ENCODE peak calls at places on chromosome 1, in seven cellular contexts. One of them, this sample, is unnamed. For H3K4me1, the result is how much of the 10 kb centered on the place peaks cover.

GRCh38 chr1:207072241-207072640 is 16.4 kb upstream of the C4BPB start:
- DNase-seq in prostate gland: no peak
- DNase-seq in transverse colon: no peak
- DNase-seq in HCT116: no peak
- DNase-seq in GM23338: no peak
- DNase-seq in stomach: no peak
- DNase-seq in GM12878: no peak
- DNase-seq in this sample: no peak

GRCh38 chr1:7749126-7749525 is 22.0 kb upstream of the VAMP3 start:
- DNase-seq in transverse colon: no peak
- DNase-seq in stomach: no peak
- DNase-seq in HCT116: no peak
- DNase-seq in GM12878: no peak
- DNase-seq in GM23338: no peak
- DNase-seq in prostate gland: no peak
- DNase-seq in this sample: no peak

GRCh38 chr1:182803846-182804245 is 14.3 kb downstream of the NPL start:
- DNase-seq in GM12878: no peak
- DNase-seq in stomach: no peak
- DNase-seq in prostate gland: no peak
- DNase-seq in GM23338: no peak
- DNase-seq in transverse colon: no peak
- DNase-seq in HCT116: no peak
- DNase-seq in this sample: no peak

GRCh38 chr1:174248041-174248440 is 88.7 kb downstream of the RABGAP1L start:
- DNase-seq in GM23338: no peak
- DNase-seq in GM12878: no peak
- DNase-seq in HCT116: no peak
- DNase-seq in stomach: no peak
- DNase-seq in prostate gland: no peak
- DNase-seq in transverse colon: no peak
- DNase-seq in this sample: no peak

GRCh38 chr1:200041337-200042118 is 14.0 kb downstream of the NR5A2 start:
- DNase-seq in prostate gland: no peak
- DNase-seq in transverse colon: no peak
- DNase-seq in GM12878: no peak
- DNase-seq in HCT116: no peak
- DNase-seq in stomach: no peak
- DNase-seq in GM23338: peak
- DNase-seq in this sample: no peak

GRCh38 chr1:206608108-206608698 is 4.1 kb downstream of the EIF2D start:
- DNase-seq in GM23338: peak
- DNase-seq in prostate gland: no peak
- DNase-seq in stomach: peak
- DNase-seq in GM12878: no peak
- DNase-seq in HCT116: peak
- DNase-seq in transverse colon: peak
- DNase-seq in this sample: no peak

GRCh38 chr1:225435487-225435886 is 7.6 kb upstream of the LBR start:
- DNase-seq in stomach: no peak
- DNase-seq in HCT116: no peak
- DNase-seq in GM23338: no peak
- DNase-seq in prostate gland: no peak
- DNase-seq in GM12878: no peak
- DNase-seq in transverse colon: no peak
- DNase-seq in this sample: no peak

GRCh38 chr1:108512239-108513071 is 47.4 kb upstream of the EEIG2 start:
- DNase-seq in GM23338: peak
- DNase-seq in GM12878: no peak
- DNase-seq in stomach: no peak
- DNase-seq in transverse colon: no peak
- DNase-seq in HCT116: peak
- DNase-seq in prostate gland: no peak
- DNase-seq in this sample: no peak

GRCh38 chr1:212981025-212981495 is 30.7 kb downstream of the VASH2 start:
- DNase-seq in HCT116: no peak
- DNase-seq in transverse colon: no peak
- DNase-seq in prostate gland: peak
- DNase-seq in GM12878: no peak
- DNase-seq in GM23338: peak
- DNase-seq in stomach: peak
- DNase-seq in this sample: no peak

GRCh38 chr1:229431270-229432115 is 2.4 kb downstream of the ACTA1 start:
- DNase-seq in HCT116: no peak
- DNase-seq in prostate gland: no peak
- DNase-seq in stomach: no peak
- DNase-seq in transverse colon: no peak
- DNase-seq in GM12878: no peak
- DNase-seq in GM23338: peak
- DNase-seq in this sample: no peak

GRCh38 chr1:203408485-203409229 is 57.7 kb upstream of the FMOD start:
- DNase-seq in transverse colon: peak
- DNase-seq in GM23338: no peak
- DNase-seq in HCT116: no peak
- DNase-seq in prostate gland: peak
- DNase-seq in stomach: peak
- DNase-seq in GM12878: no peak
- DNase-seq in this sample: no peak

GRCh38 chr1:188237573-188238353 is 1409.0 kb downstream of the PLA2G4A start:
- DNase-seq in stomach: no peak
- DNase-seq in GM23338: no peak
- DNase-seq in prostate gland: no peak
- DNase-seq in GM12878: no peak
- DNase-seq in HCT116: peak
- DNase-seq in transverse colon: no peak
- DNase-seq in this sample: peak

GRCh38 chr1:6440198-6441126 is 15.9 kb downstream of the ESPN start:
- DNase-seq in HCT116: no peak
- DNase-seq in GM23338: peak
- DNase-seq in transverse colon: peak
- DNase-seq in GM12878: no peak
- DNase-seq in prostate gland: peak
- DNase-seq in stomach: peak
- DNase-seq in this sample: no peak

GRCh38 chr1:62333431-62333830 is 14.2 kb upstream of the KANK4 start:
- DNase-seq in GM23338: no peak
- DNase-seq in stomach: no peak
- DNase-seq in prostate gland: no peak
- DNase-seq in GM12878: no peak
- DNase-seq in HCT116: peak
- DNase-seq in transverse colon: no peak
- DNase-seq in this sample: no peak

GRCh38 chr1:167648978-167649752 is 19.1 kb downstream of the RCSD1 start:
- DNase-seq in GM23338: peak
- DNase-seq in GM12878: no peak
- DNase-seq in stomach: no peak
- DNase-seq in prostate gland: no peak
- DNase-seq in HCT116: no peak
- DNase-seq in transverse colon: no peak
- DNase-seq in this sample: no peak

GRCh38 chr1:57192256-57192655 is 226.4 kb upstream of the C8B start:
- DNase-seq in transverse colon: no peak
- DNase-seq in HCT116: no peak
- DNase-seq in GM23338: no peak
- DNase-seq in prostate gland: no peak
- DNase-seq in stomach: no peak
- DNase-seq in GM12878: no peak
- DNase-seq in this sample: no peak

GRCh38 chr1:61931587-61932279 is 189.5 kb downstream of the PATJ start:
- DNase-seq in prostate gland: no peak
- DNase-seq in GM12878: no peak
- DNase-seq in stomach: no peak
- DNase-seq in GM23338: no peak
- DNase-seq in transverse colon: no peak
- DNase-seq in HCT116: no peak
- DNase-seq in this sample: no peak

DNA sequence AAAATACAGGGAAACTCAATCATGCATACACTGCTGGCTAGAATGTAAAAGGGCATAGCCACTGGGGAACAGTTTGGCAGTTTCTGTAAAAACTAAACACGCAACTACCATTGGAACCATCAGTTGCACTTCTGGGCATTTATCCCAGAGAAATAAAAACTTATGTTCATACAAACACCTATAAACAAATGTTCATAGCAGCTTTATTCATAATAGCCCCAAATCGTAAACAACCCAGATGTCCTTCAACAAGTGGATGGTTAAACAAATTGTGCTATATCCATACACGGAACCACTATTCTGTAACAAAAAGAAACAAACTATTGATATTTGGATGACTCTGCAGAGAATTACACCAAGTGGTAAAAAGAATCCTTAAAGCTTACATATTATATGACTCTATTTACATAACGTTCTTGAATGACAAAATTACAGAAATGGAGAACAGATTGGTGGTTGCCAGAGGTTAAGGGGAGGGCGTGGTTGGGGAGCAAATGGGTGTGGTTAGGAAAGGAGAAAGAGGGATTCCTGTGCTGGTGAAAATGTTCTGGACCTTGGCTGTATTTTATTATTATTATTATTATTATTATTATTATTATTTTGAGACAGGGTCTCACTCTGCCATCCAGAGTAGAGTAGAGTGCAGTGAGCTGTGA is 22.7 kb downstream of the LACTBL1 start:
- DNase-seq in stomach: no peak
- DNase-seq in prostate gland: no peak
- DNase-seq in GM23338: no peak
- DNase-seq in HCT116: no peak
- DNase-seq in transverse colon: no peak
- DNase-seq in GM12878: no peak
- DNase-seq in this sample: no peak
- H3K4me3 ChIP-seq in stomach: no peak
- H3K4me3 ChIP-seq in prostate gland: no peak
- H3K4me3 ChIP-seq in GM23338: no peak
- H3K4me3 ChIP-seq in HCT116: no peak
- H3K4me3 ChIP-seq in transverse colon: no peak
- H3K4me3 ChIP-seq in GM12878: no peak
- H3K4me3 ChIP-seq in this sample: no peak

GRCh38 chr1:8854270-8854669 is 24.2 kb downstream of the ENO1 start:
- DNase-seq in stomach: no peak
- DNase-seq in GM12878: no peak
- DNase-seq in transverse colon: no peak
- DNase-seq in prostate gland: no peak
- DNase-seq in HCT116: no peak
- DNase-seq in GM23338: no peak
- DNase-seq in this sample: no peak

GRCh38 chr1:8858888-8859706 is 19.4 kb downstream of the ENO1 start:
- DNase-seq in GM23338: peak
- DNase-seq in stomach: peak
- DNase-seq in HCT116: no peak
- DNase-seq in prostate gland: peak
- DNase-seq in GM12878: no peak
- DNase-seq in transverse colon: no peak
- DNase-seq in this sample: no peak

GRCh38 chr1:8860738-8861516 is 17.6 kb downstream of the ENO1 start:
- DNase-seq in GM23338: no peak
- DNase-seq in HCT116: no peak
- DNase-seq in GM12878: no peak
- DNase-seq in stomach: no peak
- DNase-seq in prostate gland: no peak
- DNase-seq in transverse colon: no peak
- DNase-seq in this sample: no peak

GRCh38 chr1:8856689-8857412 is 21.6 kb downstream of the ENO1 start:
- DNase-seq in HCT116: no peak
- DNase-seq in GM12878: no peak
- DNase-seq in GM23338: no peak
- DNase-seq in prostate gland: no peak
- DNase-seq in stomach: no peak
- DNase-seq in transverse colon: no peak
- DNase-seq in this sample: no peak

GRCh38 chr1:8858112-8858668 is 20.3 kb downstream of the ENO1 start:
- DNase-seq in HCT116: no peak
- DNase-seq in GM12878: no peak
- DNase-seq in transverse colon: no peak
- DNase-seq in stomach: peak
- DNase-seq in prostate gland: no peak
- DNase-seq in GM23338: no peak
- DNase-seq in this sample: no peak
- TF ChIP-seq POLR2AphosphoS5 in HCT116: no peak
- TF ChIP-seq POLR2AphosphoS5 in GM12878: peak
- TF ChIP-seq POLR2AphosphoS5 in transverse colon: peak
- TF ChIP-seq POLR2AphosphoS5 in stomach: peak
- TF ChIP-seq POLR2AphosphoS5 in prostate gland: no peak
- TF ChIP-seq POLR2AphosphoS5 in GM23338: no peak
- TF ChIP-seq POLR2AphosphoS5 in this sample: peak

GRCh38 chr1:162873671-162874666 is 13.0 kb upstream of the CCDC190 start:
- DNase-seq in GM23338: peak
- DNase-seq in HCT116: no peak
- DNase-seq in GM12878: no peak
- DNase-seq in transverse colon: no peak
- DNase-seq in stomach: no peak
- DNase-seq in prostate gland: peak
- DNase-seq in this sample: no peak

GRCh38 chr1:162877412-162877811 is 16.4 kb upstream of the CCDC190 start:
- DNase-seq in prostate gland: no peak
- DNase-seq in stomach: no peak
- DNase-seq in transverse colon: no peak
- DNase-seq in GM23338: no peak
- DNase-seq in HCT116: no peak
- DNase-seq in GM12878: no peak
- DNase-seq in this sample: no peak

GRCh38 chr1:162872981-162873380 is 12.0 kb upstream of the CCDC190 start:
- DNase-seq in GM12878: no peak
- DNase-seq in HCT116: no peak
- DNase-seq in stomach: no peak
- DNase-seq in prostate gland: no peak
- DNase-seq in transverse colon: no peak
- DNase-seq in GM23338: no peak
- DNase-seq in this sample: no peak

GRCh38 chr1:162878000-162878596 is 17.1 kb upstream of the CCDC190 start:
- DNase-seq in stomach: peak
- DNase-seq in GM12878: no peak
- DNase-seq in HCT116: peak
- DNase-seq in GM23338: peak
- DNase-seq in transverse colon: peak
- DNase-seq in prostate gland: peak
- DNase-seq in this sample: no peak

GRCh38 chr1:162876751-162877150 is 15.8 kb upstream of the CCDC190 start:
- DNase-seq in stomach: no peak
- DNase-seq in prostate gland: no peak
- DNase-seq in transverse colon: no peak
- DNase-seq in HCT116: no peak
- DNase-seq in GM12878: no peak
- DNase-seq in GM23338: no peak
- DNase-seq in this sample: no peak
- H3K4me1 ChIP-seq in stomach: under half
- H3K4me1 ChIP-seq in prostate gland: under half
- H3K4me1 ChIP-seq in transverse colon: under half
- H3K4me1 ChIP-seq in HCT116: under half
- H3K4me1 ChIP-seq in GM12878: under half
- H3K4me1 ChIP-seq in GM23338: under half
- H3K4me1 ChIP-seq in this sample: under half

DNA sequence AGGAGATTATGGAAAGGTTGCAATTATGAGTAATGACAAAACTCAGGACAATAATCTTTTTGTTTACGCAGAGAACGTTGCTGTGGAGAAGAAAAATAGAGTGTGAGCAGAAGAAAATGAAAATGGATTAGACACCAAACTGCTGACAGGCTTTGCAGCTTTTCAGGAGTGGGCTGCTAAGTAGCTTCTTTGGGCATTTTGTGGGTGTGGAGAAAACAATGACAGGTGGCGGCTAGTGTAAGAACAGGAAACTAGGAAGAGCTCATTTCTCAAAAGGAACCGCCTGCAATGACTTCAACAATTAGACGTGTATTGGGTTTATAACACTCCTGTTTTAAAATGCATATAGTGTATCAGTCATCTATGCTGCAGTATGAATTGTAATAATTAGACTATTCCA is 18.3 kb upstream of the PALMD start:
- DNase-seq in GM12878: no peak
- DNase-seq in HCT116: no peak
- DNase-seq in prostate gland: no peak
- DNase-seq in stomach: no peak
- DNase-seq in GM23338: no peak
- DNase-seq in transverse colon: no peak
- DNase-seq in this sample: no peak
- H3K4me3 ChIP-seq in GM12878: no peak
- H3K4me3 ChIP-seq in HCT116: no peak
- H3K4me3 ChIP-seq in prostate gland: no peak
- H3K4me3 ChIP-seq in stomach: no peak
- H3K4me3 ChIP-seq in GM23338: no peak
- H3K4me3 ChIP-seq in transverse colon: no peak
- H3K4me3 ChIP-seq in this sample: no peak